ENCODE peak calls at places on chromosomes 5 and 9, in nine cellular contexts. One of them, this sample, is unnamed.

GRCh38 chr5:141743652-141744333 is 61.8 kb upstream of the ARAP3 start:
- DNase-seq in fibroblast of mammary gland: no peak
- DNase-seq in A549: no peak
- DNase-seq in HTR-8/SVneo: no peak
- DNase-seq in AG09309: no peak
- DNase-seq in HT1080: no peak
- DNase-seq in caudate nucleus: no peak
- DNase-seq in ELR: no peak
- DNase-seq in activated CD4-positive, alpha-beta T cell treated with anti-CD3 and anti-CD28 coated beads, Interleukin-2, amount 50 U/mL, for 48 hours: no peak
- DNase-seq in this sample: no peak

GRCh38 chr9:105444130-105444529 is 3.7 kb upstream of the FSD1L start:
- DNase-seq in fibroblast of mammary gland: peak
- DNase-seq in A549: no peak
- DNase-seq in HTR-8/SVneo: no peak
- DNase-seq in AG09309: no peak
- DNase-seq in HT1080: peak
- DNase-seq in caudate nucleus: no peak
- DNase-seq in ELR: peak
- DNase-seq in activated CD4-positive, alpha-beta T cell treated with anti-CD3 and anti-CD28 coated beads, Interleukin-2, amount 50 U/mL, for 48 hours: no peak
- DNase-seq in this sample: peak

GRCh38 chr9:86775718-86776117 is 171.6 kb downstream of the GAS1 start:
- DNase-seq in fibroblast of mammary gland: no peak
- DNase-seq in A549: no peak
- DNase-seq in HTR-8/SVneo: no peak
- DNase-seq in AG09309: no peak
- DNase-seq in HT1080: no peak
- DNase-seq in caudate nucleus: no peak
- DNase-seq in ELR: no peak
- DNase-seq in activated CD4-positive, alpha-beta T cell treated with anti-CD3 and anti-CD28 coated beads, Interleukin-2, amount 50 U/mL, for 48 hours: no peak
- DNase-seq in this sample: no peak

GRCh38 chr5:180090098-180090768 is 18.7 kb upstream of the RNF130 start:
- DNase-seq in fibroblast of mammary gland: peak
- DNase-seq in A549: peak
- DNase-seq in HTR-8/SVneo: peak
- DNase-seq in AG09309: no peak
- DNase-seq in HT1080: peak
- DNase-seq in caudate nucleus: peak
- DNase-seq in ELR: peak
- DNase-seq in activated CD4-positive, alpha-beta T cell treated with anti-CD3 and anti-CD28 coated beads, Interleukin-2, amount 50 U/mL, for 48 hours: peak
- DNase-seq in this sample: no peak

GRCh38 chr5:156356238-156356637 is 29.3 kb downstream of the SGCD start:
- DNase-seq in fibroblast of mammary gland: peak
- DNase-seq in A549: no peak
- DNase-seq in HTR-8/SVneo: no peak
- DNase-seq in AG09309: no peak
- DNase-seq in HT1080: no peak
- DNase-seq in caudate nucleus: no peak
- DNase-seq in ELR: no peak
- DNase-seq in activated CD4-positive, alpha-beta T cell treated with anti-CD3 and anti-CD28 coated beads, Interleukin-2, amount 50 U/mL, for 48 hours: no peak
- DNase-seq in this sample: no peak

GRCh38 chr9:35748858-35749514 is at the start of the genes GBA2 and RGP1:
- DNase-seq in fibroblast of mammary gland: peak
- DNase-seq in A549: peak
- DNase-seq in HTR-8/SVneo: peak
- DNase-seq in AG09309: no peak
- DNase-seq in HT1080: peak
- DNase-seq in caudate nucleus: peak
- DNase-seq in ELR: peak
- DNase-seq in activated CD4-positive, alpha-beta T cell treated with anti-CD3 and anti-CD28 coated beads, Interleukin-2, amount 50 U/mL, for 48 hours: peak
- DNase-seq in this sample: peak

GRCh38 chr5:177303925-177304391 is 359 bp downstream of the PRELID1 start:
- DNase-seq in fibroblast of mammary gland: no peak
- DNase-seq in A549: no peak
- DNase-seq in HTR-8/SVneo: no peak
- DNase-seq in AG09309: no peak
- DNase-seq in HT1080: no peak
- DNase-seq in caudate nucleus: no peak
- DNase-seq in ELR: peak
- DNase-seq in activated CD4-positive, alpha-beta T cell treated with anti-CD3 and anti-CD28 coated beads, Interleukin-2, amount 50 U/mL, for 48 hours: peak
- DNase-seq in this sample: no peak

GRCh38 chr9:97176206-97176605 is 131.3 kb upstream of the CCDC180 start:
- DNase-seq in fibroblast of mammary gland: peak
- DNase-seq in A549: no peak
- DNase-seq in HTR-8/SVneo: no peak
- DNase-seq in AG09309: no peak
- DNase-seq in HT1080: no peak
- DNase-seq in caudate nucleus: no peak
- DNase-seq in ELR: no peak
- DNase-seq in activated CD4-positive, alpha-beta T cell treated with anti-CD3 and anti-CD28 coated beads, Interleukin-2, amount 50 U/mL, for 48 hours: no peak
- DNase-seq in this sample: no peak

GRCh38 chr9:10062629-10063395 is 550.0 kb downstream of the PTPRD start:
- DNase-seq in fibroblast of mammary gland: peak
- DNase-seq in A549: no peak
- DNase-seq in HTR-8/SVneo: no peak
- DNase-seq in AG09309: no peak
- DNase-seq in HT1080: peak
- DNase-seq in caudate nucleus: no peak
- DNase-seq in ELR: no peak
- DNase-seq in activated CD4-positive, alpha-beta T cell treated with anti-CD3 and anti-CD28 coated beads, Interleukin-2, amount 50 U/mL, for 48 hours: no peak
- DNase-seq in this sample: no peak

GRCh38 chr9:99197124-99197630 is 24.6 kb downstream of the ALG2 start:
- DNase-seq in fibroblast of mammary gland: no peak
- DNase-seq in A549: no peak
- DNase-seq in HTR-8/SVneo: no peak
- DNase-seq in AG09309: no peak
- DNase-seq in HT1080: no peak
- DNase-seq in caudate nucleus: no peak
- DNase-seq in ELR: no peak
- DNase-seq in activated CD4-positive, alpha-beta T cell treated with anti-CD3 and anti-CD28 coated beads, Interleukin-2, amount 50 U/mL, for 48 hours: no peak
- DNase-seq in this sample: no peak

GRCh38 chr5:175672976-175673648 is 15.2 kb downstream of the HRH2 start:
- DNase-seq in fibroblast of mammary gland: no peak
- DNase-seq in A549: no peak
- DNase-seq in HTR-8/SVneo: no peak
- DNase-seq in AG09309: no peak
- DNase-seq in HT1080: no peak
- DNase-seq in caudate nucleus: no peak
- DNase-seq in ELR: no peak
- DNase-seq in activated CD4-positive, alpha-beta T cell treated with anti-CD3 and anti-CD28 coated beads, Interleukin-2, amount 50 U/mL, for 48 hours: no peak
- DNase-seq in this sample: no peak

GRCh38 chr5:67648201-67648671 is 451.6 kb upstream of the CD180 start:
- DNase-seq in fibroblast of mammary gland: peak
- DNase-seq in A549: no peak
- DNase-seq in HTR-8/SVneo: no peak
- DNase-seq in AG09309: peak
- DNase-seq in HT1080: no peak
- DNase-seq in caudate nucleus: no peak
- DNase-seq in ELR: no peak
- DNase-seq in activated CD4-positive, alpha-beta T cell treated with anti-CD3 and anti-CD28 coated beads, Interleukin-2, amount 50 U/mL, for 48 hours: no peak
- DNase-seq in this sample: no peak

GRCh38 chr5:36728697-36729543 is 122.5 kb downstream of the SLC1A3 start:
- DNase-seq in fibroblast of mammary gland: peak
- DNase-seq in A549: peak
- DNase-seq in HTR-8/SVneo: peak
- DNase-seq in AG09309: no peak
- DNase-seq in HT1080: peak
- DNase-seq in caudate nucleus: no peak
- DNase-seq in ELR: peak
- DNase-seq in activated CD4-positive, alpha-beta T cell treated with anti-CD3 and anti-CD28 coated beads, Interleukin-2, amount 50 U/mL, for 48 hours: no peak
- DNase-seq in this sample: peak

GRCh38 chr9:113657765-113658564 is 194.4 kb downstream of the RGS3 start:
- DNase-seq in fibroblast of mammary gland: peak
- DNase-seq in A549: peak
- DNase-seq in HTR-8/SVneo: peak
- DNase-seq in AG09309: no peak
- DNase-seq in HT1080: peak
- DNase-seq in caudate nucleus: peak
- DNase-seq in ELR: peak
- DNase-seq in activated CD4-positive, alpha-beta T cell treated with anti-CD3 and anti-CD28 coated beads, Interleukin-2, amount 50 U/mL, for 48 hours: peak
- DNase-seq in this sample: peak

GRCh38 chr5:141869514-141869913 is 8.7 kb downstream of the PCDH1 start:
- DNase-seq in fibroblast of mammary gland: no peak
- DNase-seq in A549: no peak
- DNase-seq in HTR-8/SVneo: no peak
- DNase-seq in AG09309: no peak
- DNase-seq in HT1080: no peak
- DNase-seq in caudate nucleus: no peak
- DNase-seq in ELR: no peak
- DNase-seq in activated CD4-positive, alpha-beta T cell treated with anti-CD3 and anti-CD28 coated beads, Interleukin-2, amount 50 U/mL, for 48 hours: no peak
- DNase-seq in this sample: no peak

GRCh38 chr5:65290677-65291076 is 191.0 kb downstream of the ADAMTS6 start:
- DNase-seq in fibroblast of mammary gland: peak
- DNase-seq in A549: no peak
- DNase-seq in HTR-8/SVneo: no peak
- DNase-seq in AG09309: peak
- DNase-seq in HT1080: no peak
- DNase-seq in caudate nucleus: no peak
- DNase-seq in ELR: no peak
- DNase-seq in activated CD4-positive, alpha-beta T cell treated with anti-CD3 and anti-CD28 coated beads, Interleukin-2, amount 50 U/mL, for 48 hours: no peak
- DNase-seq in this sample: no peak

GRCh38 chr9:92425578-92425977 is 1.3 kb upstream of the OMD start:
- DNase-seq in fibroblast of mammary gland: peak
- DNase-seq in A549: no peak
- DNase-seq in HTR-8/SVneo: no peak
- DNase-seq in AG09309: peak
- DNase-seq in HT1080: no peak
- DNase-seq in caudate nucleus: no peak
- DNase-seq in ELR: no peak
- DNase-seq in activated CD4-positive, alpha-beta T cell treated with anti-CD3 and anti-CD28 coated beads, Interleukin-2, amount 50 U/mL, for 48 hours: no peak
- DNase-seq in this sample: no peak

GRCh38 chr5:133930061-133930823 is 38.2 kb downstream of the C5orf15 start:
- DNase-seq in fibroblast of mammary gland: peak
- DNase-seq in A549: no peak
- DNase-seq in HTR-8/SVneo: peak
- DNase-seq in AG09309: no peak
- DNase-seq in HT1080: peak
- DNase-seq in caudate nucleus: peak
- DNase-seq in ELR: no peak
- DNase-seq in activated CD4-positive, alpha-beta T cell treated with anti-CD3 and anti-CD28 coated beads, Interleukin-2, amount 50 U/mL, for 48 hours: peak
- DNase-seq in this sample: no peak

GRCh38 chr5:73945505-73945904 is 319.5 kb downstream of the ARHGEF28 start:
- DNase-seq in fibroblast of mammary gland: no peak
- DNase-seq in A549: no peak
- DNase-seq in HTR-8/SVneo: no peak
- DNase-seq in AG09309: no peak
- DNase-seq in HT1080: no peak
- DNase-seq in caudate nucleus: no peak
- DNase-seq in ELR: peak
- DNase-seq in activated CD4-positive, alpha-beta T cell treated with anti-CD3 and anti-CD28 coated beads, Interleukin-2, amount 50 U/mL, for 48 hours: peak
- DNase-seq in this sample: no peak

GRCh38 chr5:132714456-132715307 is 22.7 kb downstream of the KIF3A start:
- DNase-seq in fibroblast of mammary gland: peak
- DNase-seq in A549: no peak
- DNase-seq in HTR-8/SVneo: no peak
- DNase-seq in AG09309: no peak
- DNase-seq in HT1080: peak
- DNase-seq in caudate nucleus: no peak
- DNase-seq in ELR: peak
- DNase-seq in activated CD4-positive, alpha-beta T cell treated with anti-CD3 and anti-CD28 coated beads, Interleukin-2, amount 50 U/mL, for 48 hours: no peak
- DNase-seq in this sample: peak

GRCh38 chr5:115170128-115170923 is 618 bp upstream of the TRIM36 start:
- DNase-seq in fibroblast of mammary gland: peak
- DNase-seq in A549: peak
- DNase-seq in HTR-8/SVneo: no peak
- DNase-seq in AG09309: no peak
- DNase-seq in HT1080: no peak
- DNase-seq in caudate nucleus: no peak
- DNase-seq in ELR: peak
- DNase-seq in activated CD4-positive, alpha-beta T cell treated with anti-CD3 and anti-CD28 coated beads, Interleukin-2, amount 50 U/mL, for 48 hours: peak
- DNase-seq in this sample: no peak

GRCh38 chr9:18658764-18659705 is 185.1 kb downstream of the ADAMTSL1 start:
- DNase-seq in fibroblast of mammary gland: peak
- DNase-seq in A549: no peak
- DNase-seq in HTR-8/SVneo: peak
- DNase-seq in AG09309: peak
- DNase-seq in HT1080: peak
- DNase-seq in caudate nucleus: no peak
- DNase-seq in ELR: peak
- DNase-seq in activated CD4-positive, alpha-beta T cell treated with anti-CD3 and anti-CD28 coated beads, Interleukin-2, amount 50 U/mL, for 48 hours: no peak
- DNase-seq in this sample: peak

GRCh38 chr5:149667084-149667826 is 62.9 kb upstream of the PPARGC1B start:
- DNase-seq in fibroblast of mammary gland: peak
- DNase-seq in A549: peak
- DNase-seq in HTR-8/SVneo: no peak
- DNase-seq in AG09309: no peak
- DNase-seq in HT1080: peak
- DNase-seq in caudate nucleus: no peak
- DNase-seq in ELR: peak
- DNase-seq in activated CD4-positive, alpha-beta T cell treated with anti-CD3 and anti-CD28 coated beads, Interleukin-2, amount 50 U/mL, for 48 hours: peak
- DNase-seq in this sample: no peak

GRCh38 chr5:159764283-159764927 is 151.9 kb upstream of the ADRA1B start:
- DNase-seq in fibroblast of mammary gland: peak
- DNase-seq in A549: no peak
- DNase-seq in HTR-8/SVneo: peak
- DNase-seq in AG09309: peak
- DNase-seq in HT1080: peak
- DNase-seq in caudate nucleus: no peak
- DNase-seq in ELR: peak
- DNase-seq in activated CD4-positive, alpha-beta T cell treated with anti-CD3 and anti-CD28 coated beads, Interleukin-2, amount 50 U/mL, for 48 hours: no peak
- DNase-seq in this sample: no peak

GRCh38 chr9:444528-444927 is 229.9 kb downstream of the DOCK8 start:
- DNase-seq in fibroblast of mammary gland: no peak
- DNase-seq in A549: no peak
- DNase-seq in HTR-8/SVneo: no peak
- DNase-seq in AG09309: no peak
- DNase-seq in HT1080: no peak
- DNase-seq in caudate nucleus: no peak
- DNase-seq in ELR: no peak
- DNase-seq in activated CD4-positive, alpha-beta T cell treated with anti-CD3 and anti-CD28 coated beads, Interleukin-2, amount 50 U/mL, for 48 hours: no peak
- DNase-seq in this sample: no peak

GRCh38 chr5:139517683-139518564 is 35.4 kb upstream of the STING1 start:
- DNase-seq in fibroblast of mammary gland: peak
- DNase-seq in A549: peak
- DNase-seq in HTR-8/SVneo: peak
- DNase-seq in AG09309: peak
- DNase-seq in HT1080: peak
- DNase-seq in caudate nucleus: peak
- DNase-seq in ELR: peak
- DNase-seq in activated CD4-positive, alpha-beta T cell treated with anti-CD3 and anti-CD28 coated beads, Interleukin-2, amount 50 U/mL, for 48 hours: peak
- DNase-seq in this sample: peak

GRCh38 chr9:36903541-36904435 is 130.3 kb downstream of the PAX5 start:
- DNase-seq in fibroblast of mammary gland: peak
- DNase-seq in A549: no peak
- DNase-seq in HTR-8/SVneo: peak
- DNase-seq in AG09309: peak
- DNase-seq in HT1080: peak
- DNase-seq in caudate nucleus: no peak
- DNase-seq in ELR: peak
- DNase-seq in activated CD4-positive, alpha-beta T cell treated with anti-CD3 and anti-CD28 coated beads, Interleukin-2, amount 50 U/mL, for 48 hours: peak
- DNase-seq in this sample: peak

GRCh38 chr5:1100652-1101574 is 10.9 kb downstream of the SLC12A7 start:
- DNase-seq in fibroblast of mammary gland: no peak
- DNase-seq in A549: no peak
- DNase-seq in HTR-8/SVneo: no peak
- DNase-seq in AG09309: no peak
- DNase-seq in HT1080: no peak
- DNase-seq in caudate nucleus: no peak
- DNase-seq in ELR: no peak
- DNase-seq in activated CD4-positive, alpha-beta T cell treated with anti-CD3 and anti-CD28 coated beads, Interleukin-2, amount 50 U/mL, for 48 hours: no peak
- DNase-seq in this sample: no peak

GRCh38 chr5:75192804-75193203 is 43.9 kb downstream of the ANKRD31 start:
- DNase-seq in fibroblast of mammary gland: no peak
- DNase-seq in A549: no peak
- DNase-seq in HTR-8/SVneo: no peak
- DNase-seq in AG09309: no peak
- DNase-seq in HT1080: no peak
- DNase-seq in caudate nucleus: no peak
- DNase-seq in ELR: no peak
- DNase-seq in activated CD4-positive, alpha-beta T cell treated with anti-CD3 and anti-CD28 coated beads, Interleukin-2, amount 50 U/mL, for 48 hours: peak
- DNase-seq in this sample: no peak